ENCODE peak calls at places on chromosomes 2 and 18, in four cellular contexts. One of them, this sample, is unnamed.
A peak's percentile ranks its signal among the peaks of the same experiment; 100 is the strongest.

GRCh38 chr2:39703473-39703872 is 37.8 kb downstream of the TMEM178A start:
- DNase-seq in Peyer's patch: no peak
- DNase-seq in pancreas: no peak
- DNase-seq in tibial artery: no peak
- DNase-seq in this sample: no peak

GRCh38 chr2:120504936-120505705 is 159.2 kb downstream of the INHBB start:
- DNase-seq in tibial artery: no peak
- DNase-seq in pancreas: no peak
- DNase-seq in Peyer's patch: peak; percentile 16
- DNase-seq in this sample: no peak

GRCh38 chr18:48782381-48782841 is 168.4 kb downstream of the SMAD7 start:
- DNase-seq in pancreas: peak; percentile 62
- DNase-seq in tibial artery: peak; percentile 78
- DNase-seq in Peyer's patch: no peak
- DNase-seq in this sample: peak; percentile 75

GRCh38 chr2:228723599-228723998 is 542.1 kb upstream of the SPHKAP start:
- DNase-seq in Peyer's patch: no peak
- DNase-seq in tibial artery: no peak
- DNase-seq in pancreas: no peak
- DNase-seq in this sample: no peak

GRCh38 chr2:86223098-86223681 is 23.9 kb downstream of the MRPL35 start:
- DNase-seq in pancreas: no peak
- DNase-seq in Peyer's patch: no peak
- DNase-seq in tibial artery: peak; percentile 78
- DNase-seq in this sample: peak; percentile 59

GRCh38 chr2:95278637-95279225 is 4.5 kb downstream of the PROM2 start:
- DNase-seq in Peyer's patch: no peak
- DNase-seq in pancreas: peak; percentile 55
- DNase-seq in tibial artery: no peak
- DNase-seq in this sample: no peak

GRCh38 chr2:235506291-235506996 is 12.6 kb downstream of the AGAP1 start:
- DNase-seq in tibial artery: no peak
- DNase-seq in pancreas: no peak
- DNase-seq in Peyer's patch: peak; percentile 54
- DNase-seq in this sample: no peak

GRCh38 chr2:37925063-37925897 is at the start of gene RMDN2:
- DNase-seq in tibial artery: peak; percentile 83
- DNase-seq in Peyer's patch: peak; percentile 93
- DNase-seq in pancreas: peak; percentile 97
- DNase-seq in this sample: peak; percentile 91

GRCh38 chr2:150485871-150486538 is 1.5 kb downstream of the RND3 start:
- DNase-seq in Peyer's patch: peak; percentile 87
- DNase-seq in pancreas: peak; percentile 84
- DNase-seq in tibial artery: peak; percentile 77
- DNase-seq in this sample: peak; percentile 75

GRCh38 chr2:96800762-96801463 is 15.2 kb upstream of the CNNM3 start:
- DNase-seq in Peyer's patch: peak; percentile 86
- DNase-seq in tibial artery: peak; percentile 66
- DNase-seq in pancreas: peak; percentile 94
- DNase-seq in this sample: peak; percentile 75

GRCh38 chr2:143762176-143762928 is 633.1 kb downstream of the ARHGAP15 start:
- DNase-seq in pancreas: no peak
- DNase-seq in tibial artery: no peak
- DNase-seq in Peyer's patch: no peak
- DNase-seq in this sample: no peak

GRCh38 chr2:143758629-143759330 is 629.6 kb downstream of the ARHGAP15 start:
- DNase-seq in Peyer's patch: no peak
- DNase-seq in pancreas: no peak
- DNase-seq in tibial artery: no peak
- DNase-seq in this sample: no peak

GRCh38 chr2:143754732-143755131 is 625.5 kb downstream of the ARHGAP15 start:
- DNase-seq in pancreas: no peak
- DNase-seq in Peyer's patch: no peak
- DNase-seq in tibial artery: no peak
- DNase-seq in this sample: no peak

GRCh38 chr2:143759455-143759854 is 630.2 kb downstream of the ARHGAP15 start:
- DNase-seq in tibial artery: no peak
- DNase-seq in pancreas: no peak
- DNase-seq in Peyer's patch: no peak
- DNase-seq in this sample: no peak
- TF ChIP-seq CTCF in tibial artery: no peak
- TF ChIP-seq CTCF in pancreas: no peak
- TF ChIP-seq CTCF in Peyer's patch: no peak
- TF ChIP-seq CTCF in this sample: no peak

DNA sequence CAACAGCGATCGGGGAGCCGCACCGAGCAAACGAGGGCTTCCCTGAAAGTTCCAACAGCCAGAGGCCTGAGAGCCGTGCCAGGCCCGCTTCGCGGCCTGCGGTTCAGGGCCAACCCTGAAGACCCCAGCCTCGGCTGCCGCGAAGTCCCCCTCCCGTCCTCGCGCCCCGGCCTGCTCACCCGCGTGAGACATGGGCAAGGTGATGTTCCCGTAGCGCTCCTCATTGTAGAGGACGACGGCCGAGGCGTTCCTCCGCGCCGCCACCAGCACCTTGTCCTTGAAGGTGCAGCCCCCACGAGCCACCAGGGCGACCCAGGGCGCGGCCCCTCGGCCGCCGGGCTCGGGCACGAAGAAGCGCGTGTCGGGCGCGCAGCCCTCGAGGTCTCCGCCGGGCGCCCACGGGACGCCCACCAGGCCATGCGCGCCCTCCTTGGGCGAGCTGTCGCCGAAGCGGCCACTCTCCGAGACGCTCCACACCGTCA is 510 bp downstream of the RNF149 start:
- DNase-seq in tibial artery: no peak
- DNase-seq in pancreas: peak; percentile 83
- DNase-seq in Peyer's patch: peak; percentile 67
- DNase-seq in this sample: peak; percentile 29
- H3K27ac ChIP-seq in tibial artery: peak overlapping the region; percentile 90
- H3K27ac ChIP-seq in pancreas: peak overlapping the region; percentile 91
- H3K27ac ChIP-seq in Peyer's patch: peak overlapping the region; percentile 92
- H3K27ac ChIP-seq in this sample: peak overlapping the region; percentile 93

DNA sequence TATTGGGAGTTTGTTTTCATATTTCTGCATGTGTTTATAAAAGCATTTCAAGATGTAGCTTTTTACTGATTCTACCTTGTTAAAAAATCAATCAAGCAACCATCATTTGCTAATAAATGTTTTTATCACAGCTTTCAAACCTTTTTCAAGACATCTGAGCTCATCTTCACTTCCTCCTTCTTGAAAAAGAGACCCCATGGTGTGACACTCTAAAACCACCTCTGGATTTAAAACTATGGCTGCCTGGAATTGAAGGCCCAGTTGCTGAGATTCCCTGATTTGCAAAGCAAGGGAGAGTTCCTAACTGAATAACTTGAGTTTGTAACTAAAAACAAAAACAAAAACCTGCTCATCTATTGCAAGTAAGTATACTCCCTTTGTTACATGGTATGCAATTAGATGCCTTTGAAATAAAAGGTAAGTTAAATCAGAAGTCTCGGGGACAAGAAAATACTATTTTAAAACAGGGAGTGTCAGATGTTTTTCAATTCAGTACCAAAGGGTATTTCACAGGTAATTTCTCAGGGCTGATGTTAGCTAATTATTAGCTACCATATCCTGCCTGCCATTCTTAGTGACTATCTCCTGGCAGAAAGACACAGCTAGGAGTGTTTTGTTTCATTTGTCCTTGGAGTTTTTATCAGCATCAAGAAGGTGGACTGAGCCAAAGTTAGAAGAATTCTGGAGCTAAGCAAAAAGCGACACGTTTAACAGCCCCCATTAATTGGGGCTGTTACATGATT is 585.6 kb downstream of the ZEB2 start:
- DNase-seq in Peyer's patch: no peak
- DNase-seq in pancreas: no peak
- DNase-seq in tibial artery: no peak
- DNase-seq in this sample: no peak
- TF ChIP-seq CTCF in Peyer's patch: no peak
- TF ChIP-seq CTCF in pancreas: no peak
- TF ChIP-seq CTCF in tibial artery: no peak
- TF ChIP-seq CTCF in this sample: no peak

GRCh38 chr18:21004721-21005120 is 106.9 kb downstream of the ROCK1 start:
- DNase-seq in tibial artery: no peak
- DNase-seq in Peyer's patch: no peak
- DNase-seq in pancreas: no peak
- DNase-seq in this sample: peak; percentile 45
- H3K27ac ChIP-seq in tibial artery: peak overlapping the region; percentile 69
- H3K27ac ChIP-seq in Peyer's patch: no peak overlapping the region
- H3K27ac ChIP-seq in pancreas: peak overlapping the region; percentile 0
- H3K27ac ChIP-seq in this sample: peak overlapping the region; percentile 52

DNA sequence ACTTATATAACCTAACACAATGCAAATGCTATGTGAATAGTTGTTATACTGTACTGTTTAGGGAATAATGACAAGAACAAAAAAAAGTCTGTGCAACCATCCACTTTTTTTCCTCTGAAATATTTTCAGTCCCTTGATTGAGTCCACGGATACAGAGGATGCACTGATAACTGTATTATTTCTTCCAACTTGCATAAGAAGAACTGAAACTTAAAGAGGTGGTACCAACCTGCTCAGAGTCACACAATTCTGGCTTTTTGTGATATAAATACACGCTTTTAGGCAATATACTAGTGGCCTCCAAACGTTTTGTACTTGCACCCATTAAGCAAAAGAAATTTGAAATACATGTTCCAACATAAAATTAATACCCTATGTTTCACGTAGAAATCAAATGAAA is 1.3 kb downstream of the SMC6 start:
- DNase-seq in Peyer's patch: no peak
- DNase-seq in pancreas: no peak
- DNase-seq in tibial artery: no peak
- DNase-seq in this sample: no peak
- TF ChIP-seq CTCF in Peyer's patch: no peak
- TF ChIP-seq CTCF in pancreas: no peak
- TF ChIP-seq CTCF in tibial artery: no peak
- TF ChIP-seq CTCF in this sample: no peak

DNA sequence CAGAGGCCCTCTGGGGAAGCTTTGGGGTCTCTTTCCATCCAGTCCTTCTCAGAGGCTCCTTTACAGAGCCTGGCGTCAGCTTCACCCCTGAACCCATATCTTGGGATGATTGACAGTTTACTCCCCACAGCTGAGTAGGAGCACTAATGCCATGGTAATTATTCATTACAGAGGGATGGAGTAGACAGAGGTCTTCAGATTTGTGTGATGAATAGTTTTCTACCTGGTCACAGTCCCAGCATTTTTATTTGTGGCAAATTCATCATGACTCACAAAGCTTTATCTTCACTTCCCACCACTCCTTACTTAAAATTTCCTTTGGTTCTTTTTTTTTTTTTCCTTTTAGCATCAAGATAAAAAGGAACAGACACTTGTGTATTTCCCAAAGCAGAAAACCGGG is 104.2 kb downstream of the CCDC85A start:
- DNase-seq in tibial artery: no peak
- DNase-seq in Peyer's patch: no peak
- DNase-seq in pancreas: no peak
- DNase-seq in this sample: no peak
- H3K27ac ChIP-seq in tibial artery: no peak overlapping the region
- H3K27ac ChIP-seq in Peyer's patch: no peak overlapping the region
- H3K27ac ChIP-seq in pancreas: no peak overlapping the region
- H3K27ac ChIP-seq in this sample: no peak overlapping the region

GRCh38 chr2:202758128-202758527 is 113.4 kb downstream of the ICA1L start:
- DNase-seq in tibial artery: no peak
- DNase-seq in pancreas: no peak
- DNase-seq in Peyer's patch: no peak
- DNase-seq in this sample: no peak
- TF ChIP-seq CTCF in tibial artery: no peak
- TF ChIP-seq CTCF in pancreas: no peak
- TF ChIP-seq CTCF in Peyer's patch: no peak
- TF ChIP-seq CTCF in this sample: no peak

GRCh38 chr2:43486604-43487003 is 109.2 kb downstream of the THADA start:
- DNase-seq in Peyer's patch: no peak
- DNase-seq in pancreas: no peak
- DNase-seq in tibial artery: peak; percentile 80
- DNase-seq in this sample: peak; percentile 8
- H3K27ac ChIP-seq in Peyer's patch: peak overlapping the region; percentile 26
- H3K27ac ChIP-seq in pancreas: peak overlapping the region; percentile 46
- H3K27ac ChIP-seq in tibial artery: peak overlapping the region; percentile 74
- H3K27ac ChIP-seq in this sample: peak overlapping the region; percentile 27